ENCODE peak calls at places on chromosomes 16 and 17, in ten cellular contexts. Y is fibroblast of lung, Q is GM12878, R is pancreas, U is upper lobe of right lung, H is tibial nerve, G is lower lobe of right lung, V is K562, Z is BE2C, X is ascending aorta. M is an unnamed sample.

GRCh38 chr16:50699345-50700159 is 6.1 kb downstream of the NOD2 start:
- DNase-seq in Y (no peak), Q (no peak), R (peak), U (no peak), H (no peak), G (no peak), V (no peak), Z (no peak), X (no peak), M (no peak)

GRCh38 chr16:74309789-74310781 is 13.5 kb downstream of the PSMD7 start:
- DNase-seq in Y (peak), Q (no peak), R (no peak), U (no peak), H (peak), G (no peak), V (peak), Z (peak), X (no peak), M (no peak)

GRCh38 chr17:4082136-4082924 is 60.5 kb downstream of the ZZEF1 start:
- DNase-seq in Y (no peak), Q (no peak), R (no peak), U (no peak), H (no peak), G (no peak), V (no peak), Z (no peak), X (no peak), M (no peak)

GRCh38 chr17:48307814-48308411 is 122.1 kb downstream of the SKAP1 start:
- DNase-seq in Y (peak), Q (no peak), R (peak), U (no peak), H (peak), G (peak), V (peak), Z (peak), X (no peak), M (no peak)

GRCh38 chr17:81043725-81044427 is 8.9 kb downstream of the BAIAP2 start:
- DNase-seq in Y (no peak), Q (no peak), R (no peak), U (peak), H (no peak), G (peak), V (no peak), Z (no peak), X (no peak), M (no peak)

GRCh38 chr17:75417054-75417453 is 11.6 kb upstream of the GRB2 start:
- DNase-seq in Y (no peak), Q (no peak), R (no peak), U (no peak), H (no peak), G (no peak), V (no peak), Z (no peak), X (no peak), M (no peak)

GRCh38 chr17:559699-560378 is 154.8 kb downstream of the VPS53 start:
- DNase-seq in Y (peak), Q (no peak), R (no peak), U (no peak), H (peak), G (no peak), V (no peak), Z (no peak), X (peak), M (no peak)

GRCh38 chr16:75095637-75096036 is 20.9 kb downstream of the LDHD start:
- DNase-seq in Y (no peak), Q (no peak), R (no peak), U (no peak), H (no peak), G (no peak), V (no peak), Z (no peak), X (no peak), M (no peak)

GRCh38 chr17:37710344-37710886 is 34.4 kb downstream of the HNF1B start:
- DNase-seq in Y (peak), Q (no peak), R (peak), U (peak), H (no peak), G (peak), V (peak), Z (peak), X (no peak), M (no peak)

GRCh38 chr17:7176870-7177209 is 2.3 kb downstream of the ASGR1 start:
- DNase-seq in Y (no peak), Q (no peak), R (no peak), U (no peak), H (no peak), G (no peak), V (no peak), Z (no peak), X (no peak), M (no peak)

GRCh38 chr17:32503251-32504165 is 16.7 kb downstream of the CDK5R1 start:
- DNase-seq in Y (peak), Q (peak), R (no peak), U (peak), H (no peak), G (no peak), V (no peak), Z (no peak), X (no peak), M (no peak)

GRCh38 chr17:48505788-48506187 is 25.0 kb downstream of the HOXB1 start:
- DNase-seq in Y (peak), Q (peak), R (no peak), U (no peak), H (no peak), G (no peak), V (peak), Z (no peak), X (no peak), M (no peak)

GRCh38 chr16:8511464-8511863 is 78.8 kb downstream of the TMEM114 start:
- DNase-seq in Y (no peak), Q (no peak), R (no peak), U (no peak), H (no peak), G (no peak), V (peak), Z (no peak), X (no peak), M (no peak)

GRCh38 chr17:38448208-38448776 is 20.0 kb downstream of the ARHGAP23 start:
- DNase-seq in Y (no peak), Q (no peak), R (no peak), U (no peak), H (no peak), G (no peak), V (no peak), Z (no peak), X (no peak), M (no peak)

GRCh38 chr16:84518804-84519341 is 14.4 kb upstream of the MEAK7 start:
- DNase-seq in Y (no peak), Q (no peak), R (no peak), U (no peak), H (no peak), G (peak), V (no peak), Z (no peak), X (no peak), M (no peak)

GRCh38 chr16:70809392-70810060 is 8.6 kb upstream of the VAC14 start:
- DNase-seq in Y (no peak), Q (no peak), R (no peak), U (no peak), H (no peak), G (no peak), V (no peak), Z (no peak), X (no peak), M (no peak)

DNA sequence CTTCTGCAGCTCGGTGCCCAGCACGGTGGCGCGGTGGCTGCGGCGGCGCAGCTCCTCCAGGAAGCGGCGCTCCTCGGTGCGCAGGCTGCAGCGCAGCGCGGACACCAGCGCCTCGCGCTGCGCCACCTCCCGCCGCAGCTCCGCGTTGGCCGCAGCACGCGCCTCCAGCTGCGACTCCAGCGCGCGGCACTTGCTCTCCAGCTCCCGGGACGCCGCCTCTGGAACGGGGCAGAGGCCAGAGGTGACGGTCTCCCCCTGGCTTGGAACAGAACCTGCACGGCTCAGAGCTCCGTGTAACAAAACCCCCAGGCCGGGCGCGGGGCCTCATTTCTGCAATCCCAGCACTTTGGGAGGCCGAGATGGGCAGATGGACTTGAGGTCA is 13.2 kb upstream of the CLUH start:
- DNase-seq in Y (peak), Q (no peak), R (peak), U (no peak), H (no peak), G (no peak), V (no peak), Z (no peak), X (no peak), M (no peak)
- TF ChIP-seq CTCF in Y (no peak), Q (no peak), R (no peak), U (peak), H (peak), G (peak), V (peak), Z (no peak), X (no peak), M (no peak)

DNA sequence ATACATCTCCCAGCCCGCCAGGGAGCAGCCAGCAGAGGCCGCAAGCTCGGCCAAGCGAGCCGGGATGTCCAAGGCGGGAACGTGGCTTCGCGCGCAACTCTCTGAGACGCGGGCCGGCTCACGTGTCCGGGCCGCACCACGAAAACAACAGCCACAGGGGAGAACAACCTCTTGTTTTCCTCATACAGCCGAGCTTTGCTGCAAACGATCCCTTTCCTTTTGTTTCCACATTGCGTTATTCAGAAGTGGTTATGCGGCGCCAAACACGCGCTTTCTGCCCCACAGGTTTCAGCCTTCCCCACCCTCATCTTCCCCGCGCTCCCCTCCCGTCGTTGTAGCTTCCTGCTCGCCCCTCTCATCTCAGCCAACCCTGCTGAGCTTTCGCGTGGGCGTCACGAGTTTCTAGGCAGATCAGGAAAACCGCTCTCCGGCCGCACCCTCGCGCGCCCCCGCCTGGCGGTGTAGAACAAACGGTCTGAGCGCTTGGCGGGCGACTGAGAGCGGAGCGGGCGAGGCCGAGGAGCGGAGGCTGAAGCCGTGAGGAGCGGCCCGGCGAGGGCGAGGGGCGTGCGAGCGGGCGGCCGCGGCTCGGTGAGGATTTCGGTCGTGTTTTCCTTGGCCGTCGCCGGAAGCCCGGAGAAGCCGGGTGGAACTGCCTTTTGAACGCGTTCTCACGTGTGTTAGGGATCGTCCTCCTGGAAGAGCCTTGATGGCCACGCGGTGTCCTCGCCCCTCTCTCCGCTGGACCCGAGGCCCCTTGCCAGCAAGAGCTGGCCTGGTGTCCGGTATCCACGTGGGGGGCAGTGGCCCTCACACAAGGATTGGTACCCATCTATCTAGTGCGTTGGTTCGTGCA is 6.6 kb upstream of the SMARCD2 start:
- DNase-seq in Y (peak), Q (peak), R (peak), U (peak), H (peak), G (peak), V (peak), Z (no peak), X (peak), M (peak)
- TF ChIP-seq CTCF in Y (peak), Q (peak), R (peak), U (peak), H (peak), G (peak), V (peak), Z (no peak), X (peak), M (peak)

DNA sequence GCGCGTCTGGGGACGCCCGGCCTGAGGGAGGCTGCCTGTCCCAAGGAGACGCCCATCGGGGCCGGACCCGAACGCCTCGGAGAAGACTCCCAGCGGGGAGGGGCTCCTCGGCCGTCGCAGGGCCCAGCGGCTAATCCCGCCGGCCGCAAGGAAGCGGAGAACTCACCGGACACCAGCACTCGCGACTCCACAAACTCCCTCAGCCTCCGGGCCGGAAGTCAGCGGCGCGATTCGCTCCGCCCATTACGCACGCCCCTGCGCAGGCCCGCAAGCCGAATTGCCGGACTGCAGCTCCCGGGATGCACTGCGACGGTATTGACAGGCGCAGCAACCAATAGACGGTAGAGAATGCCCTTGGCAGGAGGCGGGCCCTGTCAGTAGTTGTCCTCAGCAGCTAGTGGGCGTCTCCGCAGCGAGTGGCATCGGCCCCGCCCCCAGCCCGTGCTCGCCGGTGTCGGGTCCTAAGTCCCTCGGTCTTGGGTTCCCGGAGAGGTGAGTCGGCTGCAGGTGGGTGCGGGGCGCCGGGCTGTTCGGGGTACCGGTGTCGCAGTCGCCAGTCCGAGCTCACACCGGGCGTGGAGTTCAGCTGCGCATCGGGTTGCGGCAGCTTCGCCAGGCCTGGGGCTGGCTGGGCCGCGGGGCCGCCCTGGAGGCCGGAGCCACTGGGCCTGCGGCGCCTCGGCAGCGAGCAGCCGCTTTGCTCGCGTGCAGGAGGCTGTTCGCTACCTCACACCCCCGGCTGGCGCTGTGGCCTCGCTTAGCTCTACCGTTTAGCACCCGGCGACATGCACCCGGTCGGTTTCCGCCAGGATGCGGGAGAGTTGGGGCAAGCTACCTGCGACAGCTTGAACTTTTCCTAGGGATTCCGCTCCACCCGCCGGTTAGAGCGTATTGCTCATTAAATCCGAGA is at the start of the genes ZNF174 and ZSCAN32:
- DNase-seq in Y (peak), Q (peak), R (peak), U (peak), H (peak), G (peak), V (peak), Z (peak), X (peak), M (peak)
- TF ChIP-seq CTCF in Y (no peak), Q (no peak), R (no peak), U (no peak), H (no peak), G (no peak), V (no peak), Z (peak), X (no peak), M (no peak)

DNA sequence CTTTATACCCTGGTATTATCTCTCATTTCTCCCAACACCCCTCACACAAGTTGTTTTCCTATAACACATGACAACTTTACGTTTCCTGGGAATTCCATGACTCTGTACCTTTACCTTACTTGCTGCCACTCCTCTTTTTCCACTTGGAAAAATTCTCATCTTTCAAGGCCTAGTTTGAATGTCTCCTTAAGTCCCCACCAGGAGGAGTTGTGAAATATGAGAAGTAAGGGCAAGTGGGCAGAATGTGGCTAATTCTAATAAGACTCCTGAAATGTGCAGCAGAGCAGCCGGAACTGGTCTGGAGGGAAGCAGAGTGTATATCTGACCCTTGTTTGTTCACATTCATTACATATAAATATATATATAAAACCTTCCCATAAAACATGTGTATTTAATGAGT is 39.7 kb downstream of the BRCA1 start:
- DNase-seq in Y (peak), Q (no peak), R (no peak), U (no peak), H (no peak), G (no peak), V (no peak), Z (no peak), X (no peak), M (no peak)
- TF ChIP-seq CTCF in Y (no peak), Q (no peak), R (no peak), U (no peak), H (no peak), G (no peak), V (peak), Z (no peak), X (no peak), M (no peak)

GRCh38 chr17:45231481-45232116 is 9.9 kb downstream of the FMNL1 start:
- DNase-seq in Y (no peak), Q (no peak), R (peak), U (no peak), H (no peak), G (no peak), V (peak), Z (peak), X (no peak), M (no peak)
- TF ChIP-seq CTCF in Y (peak), Q (peak), R (no peak), U (peak), H (no peak), G (peak), V (peak), Z (peak), X (no peak), M (no peak)

DNA sequence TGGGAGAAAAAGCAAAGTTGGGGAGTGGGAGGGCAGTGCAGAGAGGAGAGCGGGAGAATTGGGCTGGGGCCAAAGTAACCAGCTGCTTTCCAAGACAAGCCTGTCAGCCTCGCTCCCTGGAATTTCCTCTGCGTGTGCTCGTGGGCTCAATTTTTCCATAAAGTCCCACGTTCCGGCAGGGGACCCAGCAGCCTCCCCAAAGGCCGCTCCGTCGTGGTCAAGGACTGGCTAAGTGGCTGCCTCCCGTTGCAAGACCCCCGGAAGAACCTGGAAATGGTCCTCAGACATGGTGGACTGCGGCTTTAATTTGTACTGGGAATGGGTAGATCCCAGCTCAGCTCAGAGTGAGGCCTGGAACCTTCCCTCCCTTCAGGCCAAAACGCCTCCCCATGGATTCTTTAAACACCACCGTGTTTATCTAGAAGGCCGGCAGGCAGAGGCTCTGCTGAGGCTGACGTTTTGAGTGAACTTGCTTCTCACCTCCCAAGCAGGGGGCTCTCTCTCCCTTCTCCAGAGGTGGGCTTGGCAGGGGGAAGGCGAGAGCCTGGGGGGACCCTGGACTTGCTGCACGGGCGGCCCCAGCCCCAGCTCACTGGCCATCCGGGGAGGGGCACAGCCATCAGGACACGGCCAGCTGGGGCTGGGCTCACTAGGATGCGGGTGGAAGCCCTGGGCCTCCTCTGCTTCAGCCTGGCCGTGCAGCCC is 190.0 kb downstream of the C16orf95 start:
- DNase-seq in Y (peak), Q (no peak), R (no peak), U (no peak), H (no peak), G (no peak), V (no peak), Z (no peak), X (peak), M (no peak)
- TF ChIP-seq CTCF in Y (no peak), Q (no peak), R (no peak), U (no peak), H (no peak), G (no peak), V (no peak), Z (no peak), X (no peak), M (no peak)

GRCh38 chr17:42072323-42073187 is 22.2 kb upstream of the C17orf113 start:
- DNase-seq in Y (no peak), Q (no peak), R (no peak), U (peak), H (no peak), G (no peak), V (peak), Z (peak), X (no peak), M (no peak)
- TF ChIP-seq CTCF in Y (no peak), Q (no peak), R (no peak), U (peak), H (no peak), G (no peak), V (peak), Z (peak), X (no peak), M (no peak)

M was measured in omental fat pad.